ENCODE peak calls at places on chromosomes 4 and X, in eight cellular contexts. N is T47D; D is astrocyte of the spinal cord; J is BE2C; H is activated T-cell treated with anti-CD3 and anti-CD28 coated beads for 24 hours; P is activated CD8-positive, alpha-beta T cell treated with anti-CD3 and anti-CD28 coated beads, Interleukin-2, amount 10 ng/mL, durations not matched to agents 7 days and 5 days; A is heart left ventricle; Q is NCI-H524. E is an unnamed sample.
A peak's percentile ranks its signal among the peaks of the same experiment; 100 is the strongest.

GRCh38 chrX:47497274-47497673 is 14.3 kb upstream of the ZNF41 start:
- DNase-seq in D (peak; percentile 45), J (no peak), N (no peak), P (no peak), Q (no peak), H (no peak), A (no peak), E (peak; percentile 33)

GRCh38 chrX:22742174-22742573 is 257.6 kb upstream of the DDX53 start:
- DNase-seq in D (peak; percentile 17), Q (no peak), A (no peak), J (no peak), N (no peak), H (no peak), P (no peak), E (peak; percentile 2)

GRCh38 chrX:52082578-52082977 is 13.6 kb upstream of the MAGED4B start:
- DNase-seq in A (no peak), Q (no peak), N (no peak), P (no peak), H (no peak), D (peak; percentile 35), J (no peak), E (peak; percentile 27)

GRCh38 chrX:5100004-5100403 is 1128.7 kb downstream of the NLGN4X start:
- DNase-seq in Q (no peak), J (no peak), P (no peak), A (no peak), H (no peak), D (no peak), N (no peak), E (no peak)

GRCh38 chr4:125551451-125551850 is 236.7 kb downstream of the FAT4 start:
- DNase-seq in H (no peak), P (no peak), Q (peak; percentile 27), N (no peak), J (no peak), D (no peak), A (no peak), E (no peak)

GRCh38 chr4:7500404-7500803 is 65.7 kb upstream of the PSAPL1 start:
- DNase-seq in A (no peak), N (no peak), J (no peak), D (no peak), H (no peak), P (no peak), Q (no peak), E (no peak)

GRCh38 chr4:159374749-159375535 is 272.1 kb downstream of the RAPGEF2 start:
- DNase-seq in P (no peak), D (peak; percentile 50), A (no peak), H (no peak), Q (no peak), J (no peak), N (no peak), E (no peak)

GRCh38 chrX:36573720-36574119 is 434.4 kb upstream of the FAM47C start:
- DNase-seq in D (no peak), J (peak; percentile 5), Q (no peak), N (no peak), A (no peak), P (no peak), H (no peak), E (no peak)

GRCh38 chr4:61044837-61045236 is 155.3 kb upstream of the ADGRL3 start:
- DNase-seq in D (no peak), A (no peak), P (no peak), J (no peak), N (no peak), H (no peak), Q (no peak), E (no peak)

GRCh38 chrX:29299689-29300088 is 712.4 kb downstream of the IL1RAPL1 start:
- DNase-seq in J (no peak), N (no peak), Q (no peak), H (no peak), D (no peak), P (no peak), A (no peak), E (peak; percentile 28)

GRCh38 chrX:50067435-50068292 is 133.1 kb downstream of the AKAP4 start:
- DNase-seq in H (no peak), Q (peak; percentile 60), P (no peak), A (no peak), N (no peak), J (peak; percentile 75), D (peak; percentile 39), E (peak; percentile 29)

GRCh38 chr4:4837316-4837715 is 22.1 kb upstream of the MSX1 start:
- DNase-seq in A (no peak), D (no peak), Q (no peak), H (no peak), N (no peak), P (no peak), J (no peak), E (peak; percentile 72)

GRCh38 chrX:103066606-103067005 is 2.6 kb upstream of the BEX1 start:
- DNase-seq in N (no peak), J (no peak), D (no peak), Q (no peak), P (no peak), A (no peak), H (no peak), E (peak; percentile 4)

GRCh38 chr4:153222790-153223417 is 18.7 kb downstream of the TRIM2 start:
- DNase-seq in Q (peak; percentile 6), H (no peak), A (peak; percentile 77), J (peak; percentile 67), D (peak; percentile 52), P (peak; percentile 29), N (peak; percentile 31), E (no peak)

GRCh38 chr4:87053802-87054767 is 119.3 kb downstream of the AFF1 start:
- DNase-seq in A (no peak), H (no peak), Q (peak; percentile 76), P (no peak), J (no peak), N (no peak), D (no peak), E (no peak)

GRCh38 chr4:7070729-7071511 is 3.1 kb upstream of the GRPEL1 start:
- DNase-seq in N (peak; percentile 44), H (peak; percentile 80), D (peak; percentile 64), A (peak; percentile 89), J (peak; percentile 82), Q (peak; percentile 75), P (peak; percentile 89), E (peak; percentile 43)

GRCh38 chrX:18558799-18559198 is 113.1 kb downstream of the RS1 start:
- DNase-seq in N (no peak), A (no peak), Q (no peak), H (no peak), D (no peak), P (no peak), J (no peak), E (no peak)

GRCh38 chr4:71473541-71474240 is 134.9 kb downstream of the SLC4A4 start:
- DNase-seq in D (peak; percentile 18), N (no peak), H (no peak), A (no peak), P (no peak), Q (no peak), J (no peak), E (no peak)

GRCh38 chr4:185928761-185929455 is 116.9 kb upstream of the SORBS2 start:
- DNase-seq in N (no peak), P (no peak), J (no peak), D (no peak), Q (no peak), H (no peak), A (no peak), E (no peak)

GRCh38 chr4:2745981-2746806 is 9.9 kb downstream of the TNIP2 start:
- DNase-seq in Q (no peak), A (peak; percentile 81), H (peak; percentile 91), N (no peak), D (peak; percentile 40), P (peak; percentile 83), J (peak; percentile 92), E (peak; percentile 75)

GRCh38 chrX:23511783-23512182 is 155.5 kb upstream of the PRDX4 start:
- DNase-seq in Q (no peak), J (no peak), P (no peak), H (no peak), D (no peak), A (no peak), N (no peak), E (no peak)

GRCh38 chr4:2255501-2256155 is 6.3 kb downstream of the MXD4 start:
- DNase-seq in J (peak; percentile 26), Q (no peak), P (no peak), N (no peak), D (peak; percentile 56), H (no peak), A (peak; percentile 68), E (no peak)

GRCh38 chr4:21139327-21139726 is 439.1 kb downstream of the PACRGL start:
- DNase-seq in D (no peak), J (no peak), H (no peak), Q (no peak), P (no peak), A (no peak), N (no peak), E (no peak)

GRCh38 chr4:151808120-151808529 is 47.3 kb upstream of the GATB start:
- DNase-seq in P (no peak), A (no peak), J (no peak), Q (peak; percentile 21), D (peak; percentile 29), N (no peak), H (no peak), E (peak; percentile 23)

GRCh38 chr4:151163855-151164254 is 64.4 kb downstream of the RPS3A start:
- DNase-seq in Q (no peak), P (no peak), N (no peak), H (no peak), A (no peak), D (no peak), J (no peak), E (no peak)

GRCh38 chr4:7538518-7538917 is 103.8 kb upstream of the PSAPL1 start:
- DNase-seq in H (no peak), P (no peak), Q (no peak), D (no peak), N (no peak), J (no peak), A (peak; percentile 16), E (no peak)

E was measured in HT1080.